ENCODE peak calls at places on chromosomes 3 and 15, in six cellular contexts. K, E, X, A, V and R are unnamed samples. For H3K36me3, the result is how much of the 10 kb centered on the place peaks cover.

GRCh38 chr3:58206406-58207011 is 4.3 kb downstream of the DNASE1L3 start:
- DNase-seq in K (peak), E (no peak), X (no peak), A (peak), V (peak), R (peak)

GRCh38 chr3:13475871-13476590 is 4.1 kb upstream of the HDAC11 start:
- DNase-seq in K (no peak), E (no peak), X (no peak), A (peak), V (no peak), R (no peak)

GRCh38 chr3:58531956-58532355 is 5.0 kb downstream of the ACOX2 start:
- DNase-seq in K (no peak), E (no peak), X (no peak), A (peak), V (no peak), R (peak)

GRCh38 chr3:127366383-127366782 is 78.5 kb upstream of the PRR20G start:
- DNase-seq in K (no peak), E (peak), X (peak), A (no peak), V (no peak), R (no peak)

GRCh38 chr3:137165117-137165806 is 207.5 kb downstream of the IL20RB start:
- DNase-seq in K (peak), E (no peak), X (no peak), A (peak), V (no peak), R (peak)

GRCh38 chr15:41659855-41660234 is 360 bp upstream of the MGA start:
- DNase-seq in K (no peak), E (no peak), X (no peak), A (no peak), V (no peak), R (peak)

GRCh38 chr3:157096328-157096727 is 63.6 kb downstream of the CCNL1 start:
- DNase-seq in K (no peak), E (no peak), X (no peak), A (no peak), V (no peak), R (no peak)

GRCh38 chr3:38805004-38805403 is 11.0 kb downstream of the SCN10A start:
- DNase-seq in K (no peak), E (no peak), X (no peak), A (no peak), V (no peak), R (no peak)

GRCh38 chr3:175070946-175071345 is 211.8 kb downstream of the NAALADL2 start:
- DNase-seq in K (no peak), E (no peak), X (no peak), A (no peak), V (no peak), R (no peak)

GRCh38 chr3:50591196-50591741 is 20.3 kb downstream of the CISH start:
- DNase-seq in K (no peak), E (no peak), X (no peak), A (no peak), V (no peak), R (no peak)

GRCh38 chr3:50599115-50599715 is 12.4 kb downstream of the CISH start:
- DNase-seq in K (no peak), E (no peak), X (no peak), A (no peak), V (no peak), R (no peak)

GRCh38 chr3:50599716-50600118 is 11.9 kb downstream of the CISH start:
- DNase-seq in K (no peak), E (no peak), X (no peak), A (peak), V (no peak), R (no peak)

GRCh38 chr3:50592568-50592967 is 19.0 kb downstream of the CISH start:
- DNase-seq in K (no peak), E (no peak), X (no peak), A (no peak), V (no peak), R (no peak)

GRCh38 chr3:50594253-50594785 is 17.3 kb downstream of the CISH start:
- DNase-seq in K (no peak), E (no peak), X (no peak), A (no peak), V (no peak), R (no peak)
- H3K36me3 ChIP-seq in K (under half), E (under half), X (under half), A (under half), V (under half), R (under half)

DNA sequence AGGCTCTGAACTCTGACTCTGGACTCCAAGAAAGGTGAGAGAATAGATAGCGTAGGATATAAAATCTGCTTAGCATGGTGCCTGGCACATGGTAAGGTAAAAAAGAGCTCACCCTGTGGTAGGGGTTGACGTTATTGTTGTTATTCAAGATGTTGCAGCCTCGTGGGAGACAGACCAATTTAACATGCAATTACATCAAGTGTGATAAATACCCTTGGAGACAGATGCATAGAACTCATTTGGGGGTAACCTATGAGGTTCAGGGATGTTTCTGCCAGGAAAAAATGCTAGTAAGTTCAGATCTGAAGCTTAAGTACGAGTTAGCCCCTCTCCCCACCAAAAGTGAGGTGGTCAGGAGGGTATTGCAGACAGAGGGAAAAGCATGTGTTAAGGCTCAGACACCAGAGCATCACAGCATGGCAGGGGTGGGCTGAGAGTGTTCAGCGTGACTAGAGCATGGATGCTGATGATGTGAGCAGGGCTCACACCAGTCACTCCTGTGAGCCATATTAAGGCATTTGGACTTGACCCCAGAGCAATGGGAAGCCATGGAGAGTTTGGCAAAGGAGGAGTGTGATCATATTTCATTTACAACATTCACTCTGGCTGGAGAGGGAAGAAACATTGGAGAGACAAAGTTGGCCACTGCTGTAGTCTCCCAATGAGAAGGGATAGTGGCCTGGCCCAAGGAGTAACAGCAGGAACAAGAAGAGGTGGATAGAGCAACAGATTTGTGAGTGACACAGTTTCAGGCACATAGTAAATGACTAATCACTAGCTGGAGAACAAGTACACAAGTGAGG is 181.0 kb downstream of the UACA start:
- DNase-seq in K (peak), E (no peak), X (no peak), A (peak), V (peak), R (no peak)
- H3K9ac ChIP-seq in K (no peak), E (no peak), X (no peak), A (no peak), V (no peak), R (no peak)

GRCh38 chr15:90889736-90890456 is 5.6 kb downstream of the FES start:
- DNase-seq in K (no peak), E (no peak), X (no peak), A (no peak), V (no peak), R (no peak)

GRCh38 chr15:90889313-90889730 is 5.0 kb downstream of the FES start:
- DNase-seq in K (no peak), E (no peak), X (no peak), A (no peak), V (no peak), R (no peak)

GRCh38 chr15:90891346-90891949 is 7.1 kb downstream of the FES start:
- DNase-seq in K (no peak), E (no peak), X (no peak), A (no peak), V (no peak), R (no peak)

GRCh38 chr15:90892023-90892422 is 7.7 kb downstream of the FES start:
- DNase-seq in K (no peak), E (no peak), X (no peak), A (no peak), V (no peak), R (no peak)

DNA sequence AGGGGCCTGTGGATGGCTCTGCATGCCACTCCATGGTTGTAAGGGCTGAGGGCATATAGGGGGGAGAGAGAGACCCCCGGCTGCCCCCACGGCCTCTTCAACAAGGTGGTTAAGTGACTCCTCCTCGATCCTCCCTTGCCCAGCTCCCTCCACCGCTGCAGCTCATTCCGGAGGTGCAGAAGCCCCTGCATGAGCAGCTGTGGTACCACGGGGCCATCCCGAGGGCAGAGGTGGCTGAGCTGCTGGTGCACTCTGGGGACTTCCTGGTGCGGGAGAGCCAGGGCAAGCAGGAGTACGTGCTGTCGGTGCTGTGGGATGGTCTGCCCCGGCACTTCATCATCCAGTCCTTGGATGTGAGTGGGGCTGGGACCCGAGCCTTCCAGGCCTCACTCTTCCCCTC is 6.5 kb downstream of the FES start:
- DNase-seq in K (no peak), E (no peak), X (no peak), A (no peak), V (no peak), R (no peak)
- H3K36me3 ChIP-seq in K (under half), E (under half), X (half or more), A (under half), V (under half), R (under half)

DNA sequence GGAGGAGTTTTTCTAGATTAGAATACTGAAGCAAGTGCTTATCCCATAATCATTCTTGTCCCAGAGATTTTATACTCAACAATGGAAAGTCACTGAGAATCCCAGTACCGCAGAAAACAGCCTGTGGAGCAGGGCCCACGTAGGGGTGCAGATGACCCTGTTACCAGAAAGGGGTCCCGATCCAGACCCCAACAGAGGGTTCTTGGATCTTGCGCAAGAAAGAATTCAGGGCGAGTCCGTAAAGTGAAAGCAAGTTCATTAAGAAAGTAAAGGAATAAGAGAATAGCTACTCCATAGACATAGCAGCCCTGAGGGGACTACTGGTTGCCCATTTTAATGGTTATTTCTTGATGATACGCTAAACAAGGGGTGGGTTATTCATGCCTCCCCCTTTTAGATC is 2.6 kb downstream of the GCNT3 start:
- DNase-seq in K (no peak), E (no peak), X (no peak), A (no peak), V (no peak), R (no peak)
- H3K9ac ChIP-seq in K (no peak), E (no peak), X (no peak), A (no peak), V (no peak), R (no peak)

DNA sequence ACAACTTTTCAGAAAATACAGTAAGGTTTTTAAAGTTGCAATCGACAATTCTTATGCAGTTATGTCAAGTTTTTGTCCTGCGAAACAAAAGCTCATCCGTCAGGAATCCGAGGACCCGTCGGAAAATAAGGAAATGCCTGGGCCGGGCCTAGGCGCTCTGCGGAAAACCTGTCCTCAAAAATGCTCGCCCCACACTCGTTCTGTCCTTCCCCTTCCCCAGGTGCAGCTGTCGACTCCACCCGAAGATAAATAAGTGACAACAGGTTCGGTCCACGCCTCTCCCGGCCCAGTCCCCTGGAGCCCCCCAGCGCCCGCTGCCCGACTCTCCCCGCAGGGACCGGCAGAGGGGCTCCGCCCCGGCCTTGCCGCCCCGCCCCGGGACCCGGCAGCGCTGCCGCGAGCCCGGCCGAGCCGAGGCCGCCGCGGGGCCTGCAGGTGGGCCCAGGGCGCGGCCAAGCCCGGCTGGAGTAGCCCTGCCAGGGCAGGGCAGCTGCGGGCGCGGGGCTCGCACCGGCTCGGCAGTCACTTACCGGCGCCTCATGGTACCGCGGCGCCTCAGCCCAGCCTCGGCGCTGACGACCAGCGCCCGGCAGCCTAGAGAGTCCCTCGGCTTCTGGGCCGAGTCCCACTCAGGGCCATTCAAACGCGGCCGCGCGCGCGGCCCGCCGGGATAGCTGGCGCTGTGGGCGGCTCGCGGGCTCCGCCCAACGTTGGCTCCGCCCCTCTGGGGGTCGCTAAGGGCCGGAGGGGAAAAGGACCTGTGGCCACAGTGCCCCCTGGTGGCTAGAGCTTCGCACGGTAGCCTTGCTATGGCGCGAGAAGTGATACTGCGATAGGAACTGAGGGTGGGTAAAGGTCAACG is at the start of gene KATNBL1:
- DNase-seq in K (peak), E (peak), X (peak), A (peak), V (peak), R (peak)
- H3K36me3 ChIP-seq in K (under half), E (under half), X (under half), A (under half), V (under half), R (under half)